ENCODE peak calls at places on chromosomes 2 and 18, in ten cellular contexts. O is GM23248, Z is psoas muscle, M is SJSA1, E is hepatocyte, F is stomach, J is colonic mucosa, S is spleen, T is left lung, G is tibial artery. N is an unnamed sample. For H3K27me3, the result is how much of the 10 kb centered on the place peaks cover.

GRCh38 chr18:62536005-62536404 is 13.2 kb downstream of the ZCCHC2 start:
- DNase-seq in Z (no peak), O (no peak), F (no peak), G (no peak), M (no peak), S (no peak), E (no peak), J (no peak), T (no peak), N (no peak)

GRCh38 chr2:64186698-64187605 is 42.7 kb upstream of the PELI1 start:
- DNase-seq in M (no peak), S (no peak), O (peak), J (no peak), Z (no peak), G (no peak), F (no peak), T (no peak), E (no peak), N (no peak)

GRCh38 chr2:111167238-111168162 is 46.8 kb downstream of the BCL2L11 start:
- DNase-seq in Z (no peak), G (no peak), E (no peak), O (no peak), F (no peak), S (no peak), M (no peak), T (no peak), J (no peak), N (no peak)

GRCh38 chr18:46320928-46321855 is 217.0 kb downstream of the HAUS1 start:
- DNase-seq in O (peak), G (no peak), Z (no peak), T (no peak), J (no peak), E (no peak), M (no peak), S (no peak), F (no peak), N (no peak)

GRCh38 chr2:226969412-226969811 is 133.6 kb downstream of the RHBDD1 start:
- DNase-seq in O (peak), F (no peak), S (no peak), T (no peak), E (no peak), Z (no peak), G (no peak), J (no peak), M (no peak), N (no peak)

GRCh38 chr2:71784734-71785549 is 331.6 kb downstream of the DYSF start:
- DNase-seq in T (no peak), E (no peak), J (peak), S (peak), F (no peak), G (peak), O (peak), M (peak), Z (no peak), N (peak)

GRCh38 chr18:69233465-69234054 is 167.1 kb upstream of the DOK6 start:
- DNase-seq in T (no peak), Z (no peak), M (no peak), O (peak), J (no peak), G (no peak), E (no peak), S (no peak), F (no peak), N (no peak)

GRCh38 chr2:161556440-161556839 is 67.8 kb upstream of the SLC4A10 start:
- DNase-seq in T (no peak), E (no peak), O (peak), J (no peak), G (no peak), Z (no peak), M (no peak), S (no peak), F (no peak), N (no peak)

GRCh38 chr2:38733300-38733971 is 17.7 kb downstream of the SRSF7 start:
- DNase-seq in M (no peak), J (no peak), O (no peak), Z (no peak), S (no peak), T (no peak), F (no peak), G (no peak), E (no peak), N (no peak)

GRCh38 chr2:204604061-204604460 is 58.8 kb downstream of the PARD3B start:
- DNase-seq in O (peak), E (no peak), S (no peak), J (no peak), F (no peak), G (no peak), T (no peak), Z (no peak), M (no peak), N (no peak)

GRCh38 chr18:68520406-68521075 is 194.4 kb downstream of the TMX3 start:
- DNase-seq in S (no peak), F (no peak), M (no peak), G (no peak), E (no peak), Z (no peak), O (peak), J (no peak), T (no peak), N (no peak)

GRCh38 chr18:14959550-14959949 is 211.6 kb downstream of the ANKRD30B start:
- DNase-seq in O (no peak), S (no peak), E (no peak), T (no peak), Z (no peak), J (no peak), G (no peak), M (no peak), F (no peak), N (no peak)

GRCh38 chr2:289362-290089 is 1.6 kb upstream of the ALKAL2 start:
- DNase-seq in S (no peak), O (peak), E (peak), J (peak), G (no peak), Z (no peak), F (peak), T (no peak), M (no peak), N (no peak)

GRCh38 chr18:2715990-2716389 is 60.5 kb downstream of the SMCHD1 start:
- DNase-seq in Z (no peak), T (no peak), S (no peak), J (no peak), F (no peak), E (no peak), M (no peak), G (no peak), O (peak), N (no peak)

GRCh38 chr2:219430633-219431615 is 3.7 kb upstream of the SPEG start:
- DNase-seq in G (peak), O (peak), T (no peak), S (no peak), Z (peak), M (no peak), E (peak), J (no peak), F (no peak), N (peak)

GRCh38 chr2:44268259-44268649 is 7.0 kb upstream of the SLC3A1 start:
- DNase-seq in J (no peak), T (no peak), G (no peak), F (no peak), E (no peak), Z (no peak), M (no peak), O (peak), S (no peak), N (no peak)

GRCh38 chr2:177602611-177603164 is 210.1 kb downstream of the AGPS start:
- DNase-seq in O (no peak), G (no peak), F (no peak), M (no peak), E (no peak), T (no peak), S (no peak), Z (no peak), J (peak), N (no peak)

GRCh38 chr2:33521791-33522281 is 45.4 kb downstream of the RASGRP3 start:
- DNase-seq in T (no peak), F (no peak), S (no peak), O (peak), G (peak), J (no peak), Z (no peak), E (peak), M (no peak), N (no peak)

GRCh38 chr2:214801068-214801467 is 8.4 kb downstream of the BARD1 start:
- DNase-seq in J (no peak), G (no peak), O (no peak), M (no peak), F (no peak), S (no peak), E (no peak), T (no peak), Z (no peak), N (no peak)

GRCh38 chr18:30512872-30513271 is 529.7 kb downstream of the DSC3 start:
- DNase-seq in G (no peak), M (peak), Z (no peak), S (peak), O (no peak), E (no peak), T (no peak), J (no peak), F (no peak), N (no peak)

GRCh38 chr2:148201075-148202004 is 180.4 kb downstream of the MBD5 start:
- DNase-seq in S (no peak), O (peak), E (peak), Z (peak), J (peak), M (peak), F (peak), G (no peak), T (no peak), N (peak)

GRCh38 chr2:158394453-158394852 is 62.1 kb downstream of the CCDC148 start:
- DNase-seq in T (no peak), S (no peak), E (peak), O (peak), G (no peak), Z (no peak), F (no peak), J (no peak), M (no peak), N (no peak)

GRCh38 chr2:110115291-110116032 is at the start of gene MALL:
- DNase-seq in E (peak), M (no peak), Z (no peak), S (no peak), O (peak), F (peak), T (peak), J (peak), G (no peak), N (no peak)

GRCh38 chr2:68946117-68946516 is 6.6 kb downstream of the GKN2 start:
- DNase-seq in M (no peak), O (no peak), Z (no peak), T (no peak), J (no peak), S (no peak), E (no peak), G (no peak), F (peak), N (no peak)

GRCh38 chr18:74012954-74013630 is 134.5 kb downstream of the FBXO15 start:
- DNase-seq in F (no peak), J (no peak), E (no peak), O (peak), M (no peak), T (no peak), G (no peak), S (no peak), Z (no peak), N (no peak)

GRCh38 chr2:128313076-128313836 is 5.4 kb downstream of the HS6ST1 start:
- DNase-seq in S (no peak), M (peak), T (peak), E (peak), Z (no peak), J (peak), G (peak), F (peak), O (peak), N (peak)

GRCh38 chr18:11468120-11468519 is 141.3 kb upstream of the SLC35G4 start:
- DNase-seq in G (no peak), O (no peak), M (no peak), S (no peak), E (no peak), F (no peak), Z (no peak), J (no peak), T (no peak), N (no peak)

DNA sequence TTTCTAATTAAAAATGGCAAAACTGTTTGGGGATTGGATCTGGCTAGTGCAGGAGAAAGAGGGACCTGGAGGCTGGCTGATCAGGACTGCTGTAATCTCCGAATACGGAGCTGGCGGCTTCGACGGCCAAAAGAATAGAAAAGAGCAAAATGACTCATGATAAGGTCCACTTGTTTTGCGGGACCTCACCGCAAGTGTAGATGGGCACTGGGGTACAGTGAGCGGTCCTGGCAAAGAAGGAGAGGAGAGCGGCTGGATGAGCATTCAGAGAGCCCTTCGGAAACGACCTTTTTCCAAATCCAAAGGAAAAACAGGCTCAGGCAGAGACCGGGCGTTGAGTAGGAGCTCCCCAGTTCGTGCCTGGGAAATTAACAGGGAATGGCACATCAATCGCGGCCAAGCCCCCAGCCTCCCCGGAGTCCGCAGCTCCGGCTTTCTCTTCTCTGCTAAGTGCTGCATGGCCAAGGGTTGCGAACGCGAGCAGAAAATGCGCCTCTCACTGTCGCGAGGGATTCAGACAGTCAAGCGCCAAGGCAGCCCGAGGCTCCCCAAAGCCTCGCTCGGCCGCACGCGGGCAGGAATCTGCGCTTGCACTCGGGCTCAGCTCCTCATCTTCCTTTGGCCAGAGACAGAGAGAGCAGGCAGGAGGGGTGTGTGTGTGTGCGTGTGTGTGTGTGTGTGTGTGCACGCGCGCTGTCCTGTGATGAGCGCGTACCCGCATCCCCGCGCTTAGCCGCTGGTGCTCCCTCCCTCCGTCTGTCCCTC is 1.8 kb downstream of the DCC start:
- DNase-seq in E (peak), F (no peak), Z (no peak), G (no peak), O (peak), S (no peak), T (no peak), M (no peak), J (no peak), N (no peak)
- H3K27me3 ChIP-seq in E (half or more), F (half or more), Z (under half), G (half or more), O (under half), S (under half), T (half or more), M (under half), J (under half), N (under half)

DNA sequence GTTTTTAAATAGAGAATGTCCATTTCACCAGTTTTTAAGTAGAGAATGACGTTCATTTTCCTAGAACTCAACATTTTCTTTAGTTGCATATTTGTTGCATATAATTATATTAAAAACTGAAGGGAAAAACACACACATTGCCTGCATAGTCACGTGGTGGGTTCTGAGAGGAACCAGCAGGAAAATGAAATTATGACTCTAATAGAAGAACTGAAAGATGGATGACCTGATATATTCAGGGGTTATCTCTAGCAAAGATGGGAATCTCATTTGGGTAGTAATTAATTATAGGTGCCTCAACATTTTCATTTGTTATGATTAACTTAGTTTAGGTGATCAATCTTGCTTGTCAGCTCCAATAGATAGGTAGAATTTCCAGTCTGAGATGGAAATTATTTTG is 288.3 kb downstream of the TRIB2 start:
- DNase-seq in F (no peak), S (no peak), J (no peak), Z (no peak), O (no peak), E (no peak), M (no peak), G (no peak), T (no peak), N (no peak)
- H3K27me3 ChIP-seq in F (under half), S (under half), J (under half), Z (under half), O (under half), E (under half), M (under half), G (under half), T (under half), N (under half)

GRCh38 chr2:27571681-27572080 is 11.2 kb upstream of the ZNF512 start:
- DNase-seq in O (no peak), E (no peak), S (no peak), M (no peak), F (no peak), T (no peak), J (no peak), G (no peak), Z (no peak), N (no peak)

GRCh38 chr2:27571197-27571596 is 11.6 kb upstream of the ZNF512 start:
- DNase-seq in J (no peak), M (no peak), S (no peak), E (no peak), T (no peak), Z (no peak), F (no peak), O (no peak), G (no peak), N (no peak)

GRCh38 chr2:27572439-27572838 is 10.4 kb upstream of the ZNF512 start:
- DNase-seq in G (no peak), J (no peak), O (no peak), T (no peak), E (no peak), M (no peak), S (no peak), Z (no peak), F (no peak), N (no peak)

GRCh38 chr2:27573452-27573851 is 9.4 kb upstream of the ZNF512 start:
- DNase-seq in F (no peak), G (no peak), J (no peak), S (no peak), T (no peak), M (no peak), Z (no peak), E (no peak), O (no peak), N (no peak)

DNA sequence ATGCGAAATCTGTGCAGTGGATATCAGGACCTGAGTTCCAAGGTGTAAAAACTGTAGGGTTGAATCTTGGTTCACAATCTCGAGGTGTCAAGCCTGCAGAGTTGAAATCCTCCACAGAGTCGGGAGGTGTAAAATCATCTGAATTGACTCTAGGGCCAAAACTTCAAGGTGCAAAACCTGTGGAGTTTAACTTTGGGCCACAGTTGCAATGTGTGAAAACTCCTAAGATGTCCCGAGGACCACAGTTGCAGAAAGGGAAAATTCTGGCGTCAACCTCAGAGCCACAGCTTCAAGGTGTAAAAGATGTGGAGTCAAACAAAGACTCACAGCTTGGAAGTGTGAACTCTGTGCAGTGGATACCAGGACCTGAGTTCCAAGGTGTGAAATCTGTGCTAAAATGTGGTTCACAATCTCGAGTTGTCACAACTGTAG is 9.8 kb upstream of the ZNF512 start:
- DNase-seq in E (no peak), M (no peak), T (no peak), S (no peak), J (no peak), Z (no peak), F (no peak), O (no peak), G (no peak), N (no peak)
- H3K27me3 ChIP-seq in E (under half), M (under half), T (under half), S (under half), J (under half), Z (under half), F (under half), O (under half), G (under half), N (under half)

GRCh38 chr2:102268529-102269524 is 42.5 kb upstream of the IL1RL1 start:
- DNase-seq in J (no peak), G (no peak), E (no peak), M (no peak), T (no peak), O (peak), S (no peak), F (no peak), Z (no peak), N (no peak)

GRCh38 chr2:102276549-102277201 is 34.7 kb upstream of the IL1RL1 start:
- DNase-seq in E (no peak), J (no peak), G (no peak), O (no peak), F (no peak), S (no peak), Z (no peak), T (no peak), M (no peak), N (no peak)

GRCh38 chr2:102277202-102277700 is 34.1 kb upstream of the IL1RL1 start:
- DNase-seq in F (no peak), O (no peak), E (no peak), S (no peak), G (no peak), M (no peak), Z (no peak), J (no peak), T (no peak), N (no peak)

GRCh38 chr2:102271844-102272243 is 39.5 kb upstream of the IL1RL1 start:
- DNase-seq in J (no peak), F (no peak), S (no peak), G (no peak), Z (no peak), M (no peak), E (no peak), T (no peak), O (no peak), N (no peak)

GRCh38 chr2:102273619-102274211 is 37.6 kb upstream of the IL1RL1 start:
- DNase-seq in Z (no peak), S (no peak), O (no peak), M (no peak), F (no peak), E (peak), T (no peak), J (no peak), G (no peak), N (no peak)
- H3K27me3 ChIP-seq in Z (under half), S (under half), O (under half), M (under half), F (under half), E (under half), T (under half), J (under half), G (under half), N (under half)